ENCODE peak calls at places on chromosome 10, in five cellular contexts. J is activated CD8-positive, alpha-beta memory T cell treated with anti-CD3 and anti-CD28 coated beads, Interleukin-2, amount 50 U/mL, for 48 hours; R is naive thymus-derived CD8-positive, alpha-beta T cell; Q is left cardiac atrium; V is neural crest cell. U is an unnamed sample.

GRCh38 chr10:34526758-34527730 is 288.1 kb downstream of the PARD3 start:
- DNase-seq in J (no peak), R (no peak), V (no peak), Q (no peak), U (no peak)

GRCh38 chr10:34216348-34216908 is 598.7 kb downstream of the PARD3 start:
- DNase-seq in R (no peak), V (no peak), J (no peak), Q (no peak), U (no peak)

GRCh38 chr10:34323197-34323596 is 491.9 kb downstream of the PARD3 start:
- DNase-seq in R (no peak), J (no peak), V (no peak), Q (no peak), U (no peak)

GRCh38 chr10:91220954-91221696 is 662 bp downstream of the PCGF5 start:
- DNase-seq in Q (peak), J (no peak), R (peak), V (no peak), U (peak)

GRCh38 chr10:113709221-113709838 is 29.6 kb downstream of the CASP7 start:
- DNase-seq in J (no peak), Q (no peak), V (no peak), R (no peak), U (no peak)

GRCh38 chr10:73110345-73110849 is at the start of gene NUDT13:
- DNase-seq in V (peak), Q (peak), J (no peak), R (peak), U (peak)

GRCh38 chr10:2392145-2392812 is 655.0 kb upstream of the ADARB2 start:
- DNase-seq in J (no peak), R (no peak), Q (no peak), V (no peak), U (no peak)

GRCh38 chr10:69716711-69717560 is 84.8 kb upstream of the COL13A1 start:
- DNase-seq in Q (no peak), V (peak), J (peak), R (peak), U (peak)

GRCh38 chr10:20658158-20658557 is 239.0 kb downstream of the NEBL start:
- DNase-seq in Q (no peak), J (no peak), V (no peak), R (no peak), U (no peak)

GRCh38 chr10:36421999-36422398 is 703.4 kb upstream of the ANKRD30A start:
- DNase-seq in R (no peak), J (no peak), V (no peak), Q (no peak), U (no peak)

GRCh38 chr10:817371-817770 is 114.1 kb downstream of the LARP4B start:
- DNase-seq in J (no peak), R (no peak), Q (no peak), V (no peak), U (no peak)

GRCh38 chr10:4023997-4024396 is 239.0 kb upstream of the KLF6 start:
- DNase-seq in V (no peak), R (no peak), J (no peak), Q (no peak), U (no peak)

GRCh38 chr10:71968553-71969474 is 4.6 kb downstream of the CHST3 start:
- DNase-seq in J (no peak), R (no peak), V (no peak), Q (no peak), U (no peak)

GRCh38 chr10:49619613-49620012 is 5.8 kb downstream of the CHAT start:
- DNase-seq in J (no peak), Q (no peak), R (no peak), V (no peak), U (no peak)

U was measured in testis.